ENCODE peak calls at places on chromosomes 2 and 18, in four cellular contexts. One of them, this sample, is unnamed.
A peak's percentile ranks its signal among the peaks of the same experiment; 100 is the strongest.

GRCh38 chr2:20212459-20212870 is 12.5 kb downstream of the SDC1 start:
- DNase-seq in H1: no peak
- DNase-seq in K562: peak; percentile 50
- DNase-seq in HepG2: no peak
- DNase-seq in this sample: no peak

GRCh38 chr2:238305092-238305862 is 15.0 kb upstream of the TRAF3IP1 start:
- DNase-seq in HepG2: peak; percentile 51
- DNase-seq in H1: no peak
- DNase-seq in K562: no peak
- DNase-seq in this sample: no peak

GRCh38 chr2:9656270-9656766 is 25.5 kb upstream of the YWHAQ start:
- DNase-seq in HepG2: peak; percentile 53
- DNase-seq in H1: no peak
- DNase-seq in K562: peak; percentile 52
- DNase-seq in this sample: peak; percentile 95

GRCh38 chr2:28355521-28356094 is 37.0 kb upstream of the FOSL2 start:
- DNase-seq in K562: peak; percentile 98
- DNase-seq in H1: no peak
- DNase-seq in HepG2: peak; percentile 41
- DNase-seq in this sample: no peak

GRCh38 chr2:205640713-205641112 is 41.6 kb upstream of the NRP2 start:
- DNase-seq in H1: no peak
- DNase-seq in HepG2: no peak
- DNase-seq in K562: no peak
- DNase-seq in this sample: no peak

GRCh38 chr2:21070322-21071257 is 26.7 kb upstream of the APOB start:
- DNase-seq in H1: no peak
- DNase-seq in HepG2: peak; percentile 97
- DNase-seq in K562: no peak
- DNase-seq in this sample: no peak

GRCh38 chr2:106828119-106828518 is 57.8 kb downstream of the ST6GAL2 start:
- DNase-seq in HepG2: no peak
- DNase-seq in K562: no peak
- DNase-seq in H1: no peak
- DNase-seq in this sample: no peak

GRCh38 chr18:37253424-37254255 is 312.0 kb downstream of the CELF4 start:
- DNase-seq in H1: no peak
- DNase-seq in K562: peak; percentile 96
- DNase-seq in HepG2: no peak
- DNase-seq in this sample: peak; percentile 21

GRCh38 chr2:234880551-234881211 is 71.1 kb upstream of the SH3BP4 start:
- DNase-seq in HepG2: peak; percentile 99
- DNase-seq in K562: no peak
- DNase-seq in H1: no peak
- DNase-seq in this sample: peak; percentile 33

GRCh38 chr2:235779444-235779896 is 285.6 kb downstream of the AGAP1 start:
- DNase-seq in H1: peak; percentile 71
- DNase-seq in K562: peak; percentile 56
- DNase-seq in HepG2: peak; percentile 68
- DNase-seq in this sample: peak; percentile 70

GRCh38 chr2:187575081-187576067 is 21.1 kb upstream of the TFPI start:
- DNase-seq in HepG2: no peak
- DNase-seq in K562: no peak
- DNase-seq in H1: no peak
- DNase-seq in this sample: no peak

GRCh38 chr2:88590998-88591613 is 36.2 kb downstream of the EIF2AK3 start:
- DNase-seq in K562: peak; percentile 61
- DNase-seq in HepG2: peak; percentile 65
- DNase-seq in H1: no peak
- DNase-seq in this sample: peak; percentile 73

GRCh38 chr2:43021791-43022500 is 204.5 kb downstream of the ZFP36L2 start:
- DNase-seq in K562: peak; percentile 56
- DNase-seq in H1: peak; percentile 58
- DNase-seq in HepG2: peak; percentile 65
- DNase-seq in this sample: no peak

GRCh38 chr2:65416945-65417344 is 15.5 kb downstream of the SPRED2 start:
- DNase-seq in HepG2: no peak
- DNase-seq in H1: no peak
- DNase-seq in K562: no peak
- DNase-seq in this sample: no peak

GRCh38 chr18:31554776-31555175 is 36.9 kb upstream of the TTR start:
- DNase-seq in H1: no peak
- DNase-seq in K562: no peak
- DNase-seq in HepG2: no peak
- DNase-seq in this sample: no peak

GRCh38 chr2:73986085-73986680 is 1.5 kb downstream of the TET3 start:
- DNase-seq in K562: no peak
- DNase-seq in H1: no peak
- DNase-seq in HepG2: no peak
- DNase-seq in this sample: no peak

GRCh38 chr2:152588911-152589310 is 128.3 kb downstream of the PRPF40A start:
- DNase-seq in K562: no peak
- DNase-seq in H1: no peak
- DNase-seq in HepG2: no peak
- DNase-seq in this sample: no peak

GRCh38 chr18:9109523-9109922 is 7.0 kb downstream of the NDUFV2 start:
- DNase-seq in K562: no peak
- DNase-seq in HepG2: no peak
- DNase-seq in H1: no peak
- DNase-seq in this sample: no peak

GRCh38 chr2:220033546-220033945 is 406.1 kb downstream of the SLC4A3 start:
- DNase-seq in HepG2: no peak
- DNase-seq in H1: no peak
- DNase-seq in K562: no peak
- DNase-seq in this sample: no peak

GRCh38 chr2:54479422-54479821 is 23.3 kb downstream of the SPTBN1 start:
- DNase-seq in K562: peak; percentile 28
- DNase-seq in HepG2: no peak
- DNase-seq in H1: no peak
- DNase-seq in this sample: no peak

GRCh38 chr2:10635430-10635829 is 54.3 kb downstream of the NOL10 start:
- DNase-seq in H1: no peak
- DNase-seq in HepG2: no peak
- DNase-seq in K562: peak; percentile 70
- DNase-seq in this sample: no peak

GRCh38 chr2:236015171-236015570 is 153.0 kb downstream of the GBX2 start:
- DNase-seq in HepG2: no peak
- DNase-seq in H1: no peak
- DNase-seq in K562: no peak
- DNase-seq in this sample: no peak

GRCh38 chr18:59353079-59353680 is 5.9 kb downstream of the LMAN1 start:
- DNase-seq in HepG2: no peak
- DNase-seq in K562: no peak
- DNase-seq in H1: no peak
- DNase-seq in this sample: no peak
- TF ChIP-seq PHF8 in HepG2: no peak
- TF ChIP-seq PHF8 in K562: no peak
- TF ChIP-seq PHF8 in H1: no peak
- TF ChIP-seq PHF8 in this sample: no peak

GRCh38 chr2:18436408-18437077 is 123.9 kb downstream of the RDH14 start:
- DNase-seq in K562: no peak
- DNase-seq in H1: no peak
- DNase-seq in HepG2: no peak
- DNase-seq in this sample: no peak
- TF ChIP-seq PHF8 in K562: no peak
- TF ChIP-seq PHF8 in H1: no peak
- TF ChIP-seq PHF8 in HepG2: no peak
- TF ChIP-seq PHF8 in this sample: no peak

GRCh38 chr2:210502997-210503621 is 26.6 kb upstream of the LANCL1 start:
- DNase-seq in H1: peak; percentile 9
- DNase-seq in K562: peak; percentile 29
- DNase-seq in HepG2: peak; percentile 47
- DNase-seq in this sample: peak; percentile 38
- TF ChIP-seq PHF8 in H1: no peak
- TF ChIP-seq PHF8 in K562: no peak
- TF ChIP-seq PHF8 in HepG2: no peak
- TF ChIP-seq PHF8 in this sample: no peak

GRCh38 chr2:120940726-120941256 is 205.1 kb downstream of the GLI2 start:
- DNase-seq in HepG2: no peak
- DNase-seq in K562: no peak
- DNase-seq in H1: no peak
- DNase-seq in this sample: no peak
- TF ChIP-seq PHF8 in HepG2: no peak
- TF ChIP-seq PHF8 in K562: no peak
- TF ChIP-seq PHF8 in H1: no peak
- TF ChIP-seq PHF8 in this sample: no peak

GRCh38 chr2:111954602-111955332 is 56.4 kb downstream of the MERTK start:
- DNase-seq in HepG2: peak; percentile 87
- DNase-seq in K562: no peak
- DNase-seq in H1: no peak
- DNase-seq in this sample: no peak
- TF ChIP-seq PHF8 in HepG2: no peak
- TF ChIP-seq PHF8 in K562: no peak
- TF ChIP-seq PHF8 in H1: no peak
- TF ChIP-seq PHF8 in this sample: no peak

GRCh38 chr2:86214503-86214832 is 15.2 kb downstream of the MRPL35 start:
- DNase-seq in K562: no peak
- DNase-seq in HepG2: no peak
- DNase-seq in H1: no peak
- DNase-seq in this sample: no peak
- TF ChIP-seq PHF8 in K562: no peak
- TF ChIP-seq PHF8 in HepG2: no peak
- TF ChIP-seq PHF8 in H1: no peak
- TF ChIP-seq PHF8 in this sample: no peak

DNA sequence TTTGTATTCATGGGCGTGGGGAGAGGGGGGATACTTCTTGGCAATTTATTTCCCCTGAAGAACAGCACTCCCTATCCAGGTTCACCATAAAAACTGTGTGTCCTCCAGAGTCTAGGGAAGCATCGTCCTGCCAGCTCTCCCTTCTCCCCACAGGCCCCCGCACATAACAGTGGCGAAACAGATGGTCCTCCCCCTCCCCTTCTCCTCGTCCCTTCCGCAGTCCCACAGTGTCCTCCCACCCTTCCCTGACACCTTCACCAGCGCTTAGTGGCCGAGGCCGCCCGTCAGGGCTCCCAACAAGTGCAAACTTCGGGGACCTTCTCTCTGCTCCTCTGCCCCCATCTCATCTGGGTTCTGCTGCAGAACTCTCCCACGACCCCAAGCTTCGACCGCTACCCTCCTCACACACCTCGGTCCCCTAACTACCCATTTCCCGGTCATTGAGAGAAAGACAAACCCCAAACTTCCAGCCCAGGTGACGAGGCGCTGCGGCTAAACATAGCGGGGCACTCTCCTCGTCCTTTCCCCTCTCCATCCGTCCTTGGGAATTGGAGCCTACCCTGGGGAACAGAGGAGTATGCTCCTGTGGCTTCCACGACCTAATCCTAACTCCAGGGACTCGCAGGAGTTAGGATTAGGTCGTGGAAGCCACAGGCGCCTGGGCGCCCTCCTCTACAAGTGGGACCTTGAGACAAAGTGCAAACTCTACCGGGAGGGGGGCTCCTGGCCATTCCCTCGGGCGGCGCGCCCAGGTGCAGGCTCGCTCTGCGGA is 971 bp downstream of the ZNF385B start:
- DNase-seq in HepG2: no peak
- DNase-seq in H1: no peak
- DNase-seq in K562: no peak
- DNase-seq in this sample: no peak
- TF ChIP-seq PHF8 in HepG2: no peak
- TF ChIP-seq PHF8 in H1: no peak
- TF ChIP-seq PHF8 in K562: no peak
- TF ChIP-seq PHF8 in this sample: no peak

GRCh38 chr2:172447811-172448493 is 20.6 kb downstream of the ITGA6 start:
- DNase-seq in K562: no peak
- DNase-seq in HepG2: no peak
- DNase-seq in H1: no peak
- DNase-seq in this sample: no peak

GRCh38 chr2:172452845-172453244 is 25.5 kb downstream of the ITGA6 start:
- DNase-seq in H1: no peak
- DNase-seq in K562: no peak
- DNase-seq in HepG2: no peak
- DNase-seq in this sample: no peak

GRCh38 chr2:172448544-172449267 is 21.3 kb downstream of the ITGA6 start:
- DNase-seq in H1: no peak
- DNase-seq in K562: no peak
- DNase-seq in HepG2: no peak
- DNase-seq in this sample: no peak

GRCh38 chr2:172451923-172452322 is 24.5 kb downstream of the ITGA6 start:
- DNase-seq in K562: no peak
- DNase-seq in H1: no peak
- DNase-seq in HepG2: no peak
- DNase-seq in this sample: no peak

GRCh38 chr2:172449916-172450550 is 22.6 kb downstream of the ITGA6 start:
- DNase-seq in K562: no peak
- DNase-seq in HepG2: no peak
- DNase-seq in H1: no peak
- DNase-seq in this sample: no peak
- TF ChIP-seq PHF8 in K562: no peak
- TF ChIP-seq PHF8 in HepG2: no peak
- TF ChIP-seq PHF8 in H1: no peak
- TF ChIP-seq PHF8 in this sample: no peak

DNA sequence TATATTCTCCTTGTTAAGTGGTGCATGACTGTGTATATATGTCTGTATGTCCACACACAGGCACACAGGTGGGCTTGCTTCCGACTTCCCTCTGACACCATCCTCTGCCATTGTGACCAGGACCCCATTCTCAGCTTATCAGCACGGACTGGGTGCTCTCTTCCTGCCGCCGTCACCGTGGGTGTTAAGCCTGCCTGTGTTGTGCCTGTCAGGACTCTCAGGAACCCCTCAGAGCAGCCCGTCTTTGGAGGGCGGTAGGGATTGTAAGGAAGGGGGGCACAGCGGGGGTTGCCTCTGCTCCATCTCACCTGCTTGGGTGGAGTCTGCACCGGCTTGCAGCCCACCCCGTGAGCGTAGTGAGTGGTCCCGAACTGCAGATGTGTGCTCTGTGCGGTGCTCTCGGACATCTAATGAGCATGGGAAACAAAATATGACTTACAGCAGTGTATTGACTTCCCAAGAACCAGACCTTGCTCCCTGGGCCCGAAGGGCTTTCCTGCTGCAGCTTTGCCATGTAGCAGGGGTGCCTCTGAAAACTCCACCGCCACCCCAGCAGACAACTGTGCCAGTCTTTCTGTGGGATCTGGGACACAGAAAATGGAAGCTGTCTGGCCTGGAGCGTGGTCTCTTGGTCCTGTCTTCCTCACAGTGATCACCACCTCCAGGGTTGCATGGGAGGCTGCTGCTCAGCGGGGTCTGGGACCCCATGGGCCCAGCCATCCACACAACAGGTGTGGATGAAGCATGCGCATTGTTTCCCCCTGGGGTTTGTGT is 58.9 kb downstream of the SH3RF3 start:
- DNase-seq in H1: no peak
- DNase-seq in K562: no peak
- DNase-seq in HepG2: no peak
- DNase-seq in this sample: no peak
- TF ChIP-seq PHF8 in H1: no peak
- TF ChIP-seq PHF8 in K562: no peak
- TF ChIP-seq PHF8 in HepG2: no peak
- TF ChIP-seq PHF8 in this sample: no peak